ENCODE peak calls at places on chromosomes 1 and 21, in five cellular contexts. B, D, R, U and S are unnamed samples.

GRCh38 chr1:38111589-38111988 is 65.0 kb upstream of the POU3F1 start:
- DNase-seq in B (no peak), D (no peak), U (no peak), R (no peak), S (no peak)

GRCh38 chr1:210747890-210748289 is 386.1 kb downstream of the KCNH1 start:
- DNase-seq in U (peak; percentile 14), B (no peak), D (no peak), R (no peak), S (peak; percentile 21)

GRCh38 chr21:17343055-17343454 is 169.8 kb upstream of the CXADR start:
- DNase-seq in R (no peak), B (no peak), U (no peak), D (no peak), S (peak; percentile 75)

GRCh38 chr1:68291763-68292384 is 59.6 kb upstream of the WLS start:
- DNase-seq in D (no peak), U (no peak), B (no peak), R (no peak), S (no peak)

GRCh38 chr1:76289692-76290091 is 215.1 kb downstream of the ST6GALNAC3 start:
- DNase-seq in B (no peak), D (no peak), U (no peak), R (no peak), S (no peak)

GRCh38 chr1:47972864-47973437 is 24.2 kb downstream of the TRABD2B start:
- DNase-seq in U (no peak), D (no peak), B (no peak), R (no peak), S (no peak)

GRCh38 chr1:154344977-154345837 is 19.9 kb downstream of the ATP8B2 start:
- DNase-seq in B (no peak), R (no peak), U (peak; percentile 40), D (peak; percentile 78), S (peak; percentile 66)

GRCh38 chr1:20484526-20485462 is 1.2 kb downstream of the CAMK2N1 start:
- DNase-seq in U (peak; percentile 27), R (peak; percentile 37), D (no peak), B (no peak), S (no peak)

GRCh38 chr1:62368989-62369388 is 49.8 kb upstream of the KANK4 start:
- DNase-seq in R (no peak), U (no peak), B (no peak), D (no peak), S (no peak)

GRCh38 chr1:228396770-228397453 is 9.7 kb downstream of the TRIM11 start:
- DNase-seq in D (no peak), R (no peak), B (no peak), U (no peak), S (no peak)

GRCh38 chr1:238895911-238896310 is 490.5 kb upstream of the CHRM3 start:
- DNase-seq in U (no peak), B (no peak), D (no peak), R (no peak), S (peak; percentile 73)

GRCh38 chr1:56489695-56490094 is 89.7 kb downstream of the PLPP3 start:
- DNase-seq in R (no peak), U (no peak), B (no peak), D (no peak), S (no peak)

GRCh38 chr1:110425196-110425595 is 17.7 kb upstream of the LAMTOR5 start:
- DNase-seq in U (no peak), R (no peak), D (no peak), B (no peak), S (no peak)

DNA sequence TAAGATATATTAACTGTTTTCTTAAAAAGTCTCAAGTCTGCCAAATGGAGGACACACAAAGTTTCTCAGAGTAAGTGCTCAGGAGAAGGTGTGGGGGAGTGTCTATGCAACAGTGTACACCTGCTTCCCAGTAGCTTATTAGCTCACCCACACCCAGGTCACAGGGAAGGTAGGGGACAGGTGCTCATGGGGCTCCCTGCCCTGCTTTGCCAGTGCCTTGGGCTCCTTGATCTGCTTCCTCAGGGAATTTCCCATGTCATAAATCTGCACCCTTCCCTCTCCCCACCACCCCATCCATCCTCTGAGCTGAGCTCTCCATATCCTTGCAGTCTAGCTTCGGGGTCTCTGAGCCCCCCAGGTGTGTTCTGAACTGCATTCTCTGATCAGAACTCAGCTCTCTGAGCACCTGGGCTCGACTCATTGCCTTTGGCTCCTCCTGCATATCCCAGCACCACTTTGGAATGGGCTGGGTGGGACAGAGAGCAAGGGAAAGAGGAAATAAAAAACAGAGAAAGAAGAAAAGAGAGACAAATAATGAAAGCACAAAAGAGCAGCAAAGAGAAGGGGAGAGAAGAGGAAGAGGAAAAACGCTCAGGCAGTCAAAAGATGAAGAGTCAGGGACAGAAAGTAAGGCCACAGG is 87.0 kb upstream of the ATP1B1 start:
- DNase-seq in U (no peak), R (no peak), D (no peak), B (no peak), S (no peak)
- TF ChIP-seq CTCF in U (no peak), R (no peak), D (no peak), B (no peak), S (no peak)

GRCh38 chr1:204623365-204623893 is 62.1 kb downstream of the LRRN2 start:
- DNase-seq in R (peak; percentile 41), B (peak; percentile 4), D (no peak), U (no peak), S (peak; percentile 83)

GRCh38 chr1:204621996-204622395 is 63.5 kb downstream of the LRRN2 start:
- DNase-seq in D (no peak), R (no peak), U (no peak), B (no peak), S (no peak)

GRCh38 chr1:204621391-204621790 is 64.1 kb downstream of the LRRN2 start:
- DNase-seq in D (no peak), B (no peak), R (no peak), U (no peak), S (peak; percentile 33)

GRCh38 chr1:204624631-204625216 is 60.8 kb downstream of the LRRN2 start:
- DNase-seq in B (no peak), R (no peak), D (no peak), U (no peak), S (no peak)

DNA sequence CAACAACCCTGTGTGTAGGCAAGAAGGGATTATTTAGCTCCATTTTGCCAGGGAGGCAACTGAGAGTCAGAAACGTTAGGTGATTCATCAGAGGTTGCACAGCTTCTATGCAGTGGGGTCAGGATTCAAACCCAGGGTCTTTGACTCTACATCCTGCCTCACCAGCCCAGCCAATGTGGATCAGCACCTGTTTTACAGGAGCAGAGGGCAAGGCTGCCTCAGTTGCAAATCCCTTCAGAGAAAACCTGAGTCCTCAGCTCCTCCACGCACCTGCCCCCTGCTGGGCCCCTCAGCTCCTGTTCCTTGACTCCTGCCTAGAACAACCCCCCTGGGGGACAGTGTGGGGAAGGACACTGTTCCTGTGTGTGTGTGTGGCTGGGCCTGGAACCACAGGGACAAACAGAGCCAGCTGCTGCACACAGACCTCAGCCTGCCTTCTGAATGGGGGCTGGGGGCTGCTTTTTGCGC is 61.6 kb downstream of the LRRN2 start:
- DNase-seq in D (peak; percentile 10), R (no peak), B (no peak), U (no peak), S (peak; percentile 47)
- TF ChIP-seq CTCF in D (no peak), R (no peak), B (peak; percentile 29), U (no peak), S (no peak)

GRCh38 chr1:30876451-30877204 is 31.9 kb downstream of the SDC3 start:
- DNase-seq in R (no peak), B (no peak), D (no peak), U (no peak), S (no peak)
- TF ChIP-seq CTCF in R (no peak), B (peak; percentile 4), D (no peak), U (no peak), S (no peak)

DNA sequence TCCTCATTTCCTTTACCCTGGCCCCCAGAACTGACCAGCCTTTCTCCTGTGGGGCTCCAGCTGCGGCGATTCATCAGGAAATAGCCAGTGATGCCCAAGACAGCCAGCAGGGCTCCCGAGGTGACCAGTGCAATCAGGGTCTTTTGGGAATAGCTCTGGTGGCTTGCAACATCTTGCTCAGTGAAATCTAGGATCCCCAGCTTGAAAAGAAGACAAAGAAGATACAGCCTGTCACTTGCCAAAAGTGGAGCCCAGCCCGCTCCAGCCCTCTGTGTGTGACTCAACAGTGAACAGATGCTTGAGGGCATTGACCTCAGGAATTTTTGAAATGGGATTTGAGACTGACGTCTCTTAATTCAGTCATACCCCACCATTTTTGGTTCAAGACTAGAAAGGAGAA is 22.3 kb downstream of the CD34 start:
- DNase-seq in R (no peak), B (no peak), U (peak; percentile 69), D (no peak), S (peak; percentile 51)
- TF ChIP-seq CTCF in R (no peak), B (peak; percentile 7), U (no peak), D (no peak), S (peak; percentile 15)

GRCh38 chr1:54795100-54795665 is 5.9 kb downstream of the TTC22 start:
- DNase-seq in B (no peak), R (no peak), U (no peak), D (no peak), S (no peak)

GRCh38 chr1:54798769-54799641 is 2.1 kb downstream of the TTC22 start:
- DNase-seq in B (no peak), U (no peak), D (no peak), R (no peak), S (peak; percentile 92)

GRCh38 chr1:54798206-54798605 is 2.9 kb downstream of the TTC22 start:
- DNase-seq in B (no peak), R (no peak), U (no peak), D (no peak), S (no peak)

GRCh38 chr1:54795841-54796468 is 5.2 kb downstream of the TTC22 start:
- DNase-seq in B (no peak), U (no peak), D (no peak), R (no peak), S (no peak)

GRCh38 chr1:54796902-54797301 is 4.2 kb downstream of the TTC22 start:
- DNase-seq in D (no peak), R (no peak), U (no peak), B (no peak), S (no peak)
- TF ChIP-seq CTCF in D (no peak), R (no peak), U (no peak), B (no peak), S (no peak)

DNA sequence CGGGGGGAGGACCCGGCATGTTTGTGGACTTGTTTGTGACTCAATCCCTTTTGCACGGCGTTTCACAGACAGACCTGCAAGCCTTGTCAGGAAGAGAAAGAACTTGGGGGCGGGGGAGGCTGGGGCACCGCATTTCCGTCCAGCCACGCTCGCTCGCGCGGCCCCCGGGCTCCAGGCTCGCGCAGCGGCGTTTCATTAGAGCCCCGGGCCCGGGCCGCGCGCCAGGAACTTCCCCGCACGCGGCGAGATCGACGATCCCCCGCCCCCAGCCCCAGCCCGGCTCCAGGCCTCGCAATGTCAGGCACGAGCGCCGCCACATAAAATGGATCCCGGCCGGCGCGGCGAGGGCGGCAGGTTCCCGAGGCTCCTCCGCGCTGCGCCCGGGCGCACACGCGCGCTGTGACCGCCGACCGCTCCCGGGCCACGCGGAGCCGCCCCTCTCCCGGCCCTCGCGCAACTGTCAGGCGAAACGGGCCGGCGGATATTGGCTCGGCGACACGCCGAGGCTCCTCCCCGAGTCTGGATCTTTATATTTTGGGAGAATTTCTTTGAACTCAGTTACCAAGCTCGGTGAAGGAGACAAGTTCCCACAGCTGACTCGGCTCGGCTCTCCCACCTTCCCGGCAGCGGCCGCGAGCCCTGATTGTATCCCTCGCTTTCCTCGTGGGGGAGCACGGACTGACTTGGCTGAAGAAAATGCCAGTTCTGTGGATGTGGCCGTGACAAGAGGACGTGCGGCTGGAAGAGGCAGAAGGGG is at the start of gene KIF26B:
- DNase-seq in R (no peak), U (no peak), D (no peak), B (no peak), S (peak; percentile 66)
- TF ChIP-seq CTCF in R (no peak), U (no peak), D (no peak), B (no peak), S (no peak)